ENCODE peak calls at places on chromosomes 13 and 19, in four cellular contexts. B is GM12878, H is ascending aorta, C is aorta. W is an unnamed sample.

GRCh38 chr13:113856716-113857065 is 7.2 kb downstream of the GAS6 start:
- DNase-seq in B (no peak), H (no peak), C (no peak), W (peak; percentile 61)

GRCh38 chr13:99258210-99258860 is at the start of gene GPR18:
- DNase-seq in B (peak; percentile 67), H (no peak), C (no peak), W (no peak)

GRCh38 chr13:54699831-54700230 is 1671.2 kb downstream of the OLFM4 start:
- DNase-seq in B (no peak), H (no peak), C (no peak), W (no peak)

GRCh38 chr19:6711078-6711361 is 9.4 kb downstream of the C3 start:
- DNase-seq in B (no peak), H (no peak), C (peak; percentile 26), W (no peak)

GRCh38 chr19:36136975-36137686 is 2.7 kb upstream of the CAPNS1 start:
- DNase-seq in B (no peak), H (peak; percentile 33), C (peak; percentile 81), W (peak; percentile 83)

GRCh38 chr19:6730153-6730804 is 7.1 kb downstream of the GPR108 start:
- DNase-seq in B (no peak), H (no peak), C (peak; percentile 84), W (no peak)

GRCh38 chr19:23309926-23310325 is 59.7 kb upstream of the ZNF724 start:
- DNase-seq in B (no peak), H (no peak), C (no peak), W (no peak)

GRCh38 chr13:104936304-104936703 is 1599.2 kb downstream of the EFNB2 start:
- DNase-seq in B (no peak), H (no peak), C (no peak), W (peak; percentile 9)

GRCh38 chr13:46586766-46587509 is 34.0 kb downstream of the LRCH1 start:
- DNase-seq in B (no peak), H (no peak), C (no peak), W (no peak)

GRCh38 chr13:79867248-79867647 is 386.3 kb downstream of the NDFIP2 start:
- DNase-seq in B (no peak), H (no peak), C (no peak), W (peak; percentile 14)

GRCh38 chr19:35791814-35792279 is 16.5 kb downstream of the ARHGAP33 start:
- DNase-seq in B (no peak), H (no peak), C (no peak), W (no peak)

GRCh38 chr19:56661248-56661647 is 10.3 kb downstream of the ZNF835 start:
- DNase-seq in B (no peak), H (no peak), C (no peak), W (no peak)

GRCh38 chr13:100108913-100109507 is 20.1 kb downstream of the PCCA start:
- DNase-seq in B (no peak), H (no peak), C (no peak), W (no peak)

GRCh38 chr19:15381864-15382263 is 2.3 kb upstream of the AKAP8 start:
- DNase-seq in B (no peak), H (no peak), C (no peak), W (no peak)

GRCh38 chr13:100395698-100396373 is 192.8 kb downstream of the GGACT start:
- DNase-seq in B (no peak), H (no peak), C (no peak), W (no peak)

GRCh38 chr13:47397739-47398138 is 500.9 kb upstream of the HTR2A start:
- DNase-seq in B (no peak), H (no peak), C (no peak), W (no peak)

GRCh38 chr13:112120031-112120373 is 53.1 kb downstream of the SOX1 start:
- DNase-seq in B (no peak), H (no peak), C (no peak), W (no peak)

GRCh38 chr13:109256866-109257760 is 529.3 kb downstream of the IRS2 start:
- DNase-seq in B (no peak), H (no peak), C (no peak), W (peak; percentile 96)

GRCh38 chr13:85601526-85601925 is 197.7 kb downstream of the SLITRK6 start:
- DNase-seq in B (no peak), H (no peak), C (no peak), W (peak; percentile 7)

GRCh38 chr19:39211731-39212376 is 7.8 kb upstream of the SYCN start:
- DNase-seq in B (no peak), H (no peak), C (no peak), W (peak; percentile 22)

GRCh38 chr13:45198041-45198440 is 2.8 kb downstream of the KCTD4 start:
- DNase-seq in B (no peak), H (no peak), C (no peak), W (no peak)

GRCh38 chr13:45200701-45201230 is at the start of gene KCTD4:
- DNase-seq in B (no peak), H (no peak), C (no peak), W (peak; percentile 35)

GRCh38 chr13:45196622-45197021 is 4.2 kb downstream of the KCTD4 start:
- DNase-seq in B (no peak), H (no peak), C (no peak), W (peak; percentile 24)

GRCh38 chr13:45198924-45199323 is 1.9 kb downstream of the KCTD4 start:
- DNase-seq in B (no peak), H (no peak), C (no peak), W (no peak)

DNA sequence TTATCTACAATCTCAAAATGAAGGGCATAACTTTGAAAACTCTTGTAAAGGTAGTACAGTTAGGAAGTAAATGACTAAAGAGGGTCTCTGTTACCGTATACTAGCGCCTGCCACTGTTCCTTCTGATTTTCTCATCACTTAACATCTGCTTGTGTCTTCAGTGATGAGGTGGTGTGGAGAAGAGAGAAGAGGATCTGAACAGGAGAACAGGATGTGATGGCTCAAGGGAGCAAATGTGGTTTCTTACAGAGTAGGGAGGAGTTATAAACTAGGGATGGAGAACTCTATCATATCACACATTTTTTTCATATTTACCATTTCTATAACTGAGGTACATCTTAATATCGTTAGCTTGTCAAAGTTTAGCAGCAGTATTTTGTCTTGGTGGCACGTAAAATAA is 1.1 kb downstream of the KCTD4 start:
- DNase-seq in B (no peak), H (no peak), C (no peak), W (no peak)
- H3K27me3 ChIP-seq in B (no peaks in the 10 kb centered on the region), H (no peaks in the 10 kb centered on the region), C (no peaks in the 10 kb centered on the region), W (no peaks in the 10 kb centered on the region)

DNA sequence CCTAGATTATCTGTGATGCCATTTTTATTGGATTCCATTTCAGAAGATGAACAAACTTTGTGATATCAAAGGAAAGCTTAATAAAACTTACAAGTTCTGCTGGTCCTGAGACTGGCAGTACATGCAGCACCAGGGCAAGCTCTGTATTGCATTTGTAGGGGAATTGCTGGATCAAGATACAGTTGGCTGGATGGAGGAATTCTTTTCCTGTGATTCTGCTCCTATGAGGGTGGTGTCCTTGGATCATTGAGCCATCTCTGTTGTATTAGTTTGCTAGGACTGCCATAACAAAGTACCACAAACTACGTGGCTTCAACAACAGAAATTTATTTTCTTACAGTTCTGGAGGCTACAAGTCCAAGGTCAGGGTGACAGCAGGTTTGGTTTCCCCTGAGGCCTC is 33.9 kb upstream of the CSNK1A1L start:
- DNase-seq in B (no peak), H (no peak), C (no peak), W (no peak)
- H3K4me1 ChIP-seq in B (no peaks in the 10 kb centered on the region), H (no peaks in the 10 kb centered on the region), C (no peaks in the 10 kb centered on the region), W (peaks cover 56% of the 10 kb centered on the region)

GRCh38 chr19:55080915-55081772 is 5.5 kb downstream of the EPS8L1 start:
- DNase-seq in B (peak; percentile 35), H (peak; percentile 45), C (peak; percentile 89), W (peak; percentile 42)
- H3K27me3 ChIP-seq in B (no peaks in the 10 kb centered on the region), H (peaks cover 32% of the 10 kb centered on the region), C (no peaks in the 10 kb centered on the region), W (peaks cover 77% of the 10 kb centered on the region)

GRCh38 chr19:17948474-17948966 is 15.7 kb downstream of the CCDC124 start:
- DNase-seq in B (no peak), H (no peak), C (no peak), W (no peak)
- H3K4me1 ChIP-seq in B (peaks cover 45% of the 10 kb centered on the region), H (peaks cover 32% of the 10 kb centered on the region), C (no peaks in the 10 kb centered on the region), W (peaks cover 5% of the 10 kb centered on the region)

GRCh38 chr19:13864513-13865242 is 12.3 kb upstream of the NANOS3 start:
- DNase-seq in B (no peak), H (no peak), C (no peak), W (no peak)

GRCh38 chr19:13864223-13864512 is 12.8 kb upstream of the NANOS3 start:
- DNase-seq in B (no peak), H (no peak), C (no peak), W (no peak)

GRCh38 chr19:13866463-13867046 is 10.4 kb upstream of the NANOS3 start:
- DNase-seq in B (no peak), H (no peak), C (no peak), W (no peak)

GRCh38 chr19:13865578-13866462 is 11.1 kb upstream of the NANOS3 start:
- DNase-seq in B (no peak), H (no peak), C (no peak), W (peak; percentile 64)

GRCh38 chr19:13865243-13865577 is 11.7 kb upstream of the NANOS3 start:
- DNase-seq in B (no peak), H (no peak), C (no peak), W (no peak)
- H3K27me3 ChIP-seq in B (peaks cover 1% of the 10 kb centered on the region), H (no peaks in the 10 kb centered on the region), C (no peaks in the 10 kb centered on the region), W (no peaks in the 10 kb centered on the region)

DNA sequence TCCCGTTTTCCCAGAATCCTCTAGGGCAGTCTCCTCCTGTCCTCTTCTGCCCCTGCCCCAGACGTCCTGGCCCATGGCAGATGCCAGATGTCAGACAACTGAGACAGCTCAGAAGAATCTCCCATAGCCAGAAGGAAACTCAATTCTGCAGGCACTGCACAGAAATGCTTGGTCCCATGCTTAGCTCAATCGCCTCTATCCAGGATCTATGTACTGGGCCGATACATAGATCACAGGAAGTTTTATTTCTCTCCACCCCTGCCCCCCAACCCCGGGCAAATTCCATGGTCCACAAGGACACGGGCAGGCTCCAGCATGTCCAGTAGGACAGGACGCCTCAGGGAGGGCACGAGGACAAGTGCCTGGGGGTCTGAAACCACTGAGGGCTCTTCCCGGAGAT is 4.8 kb downstream of the MBD3 start:
- DNase-seq in B (no peak), H (no peak), C (no peak), W (no peak)
- H3K4me1 ChIP-seq in B (peaks cover 4% of the 10 kb centered on the region), H (peaks cover 15% of the 10 kb centered on the region), C (peaks cover 3% of the 10 kb centered on the region), W (peaks cover 24% of the 10 kb centered on the region)

GRCh38 chr19:54294539-54294938 is 13.6 kb upstream of the LILRB2 start:
- DNase-seq in B (no peak), H (no peak), C (no peak), W (no peak)

GRCh38 chr19:54299126-54299498 is 13.9 kb downstream of the LILRA5 start:
- DNase-seq in B (no peak), H (no peak), C (no peak), W (no peak)

GRCh38 chr19:54298357-54299125 is 14.4 kb downstream of the LILRA5 start:
- DNase-seq in B (no peak), H (no peak), C (no peak), W (no peak)

GRCh38 chr19:54299515-54299914 is 13.5 kb downstream of the LILRA5 start:
- DNase-seq in B (no peak), H (no peak), C (no peak), W (no peak)

GRCh38 chr19:54297759-54298305 is 15.1 kb downstream of the LILRA5 start:
- DNase-seq in B (no peak), H (no peak), C (no peak), W (no peak)
- H3K27me3 ChIP-seq in B (no peaks in the 10 kb centered on the region), H (no peaks in the 10 kb centered on the region), C (no peaks in the 10 kb centered on the region), W (peaks cover 12% of the 10 kb centered on the region)

W was measured in adipocyte.